ENCODE peak calls at places on chromosomes 4 and X, in four cellular contexts. One of them, this sample, is unnamed.

GRCh38 chr4:158042591-158043030 is 130.2 kb downstream of the GASK1B start:
- DNase-seq in neural crest cell: no peak
- DNase-seq in CD8-positive, alpha-beta memory T cell: no peak
- DNase-seq in NCI-H1105 treated with DMSO at 0.1 percent for 48 hours: no peak
- DNase-seq in this sample: no peak

GRCh38 chr4:145544998-145545397 is 63.3 kb downstream of the SMAD1 start:
- DNase-seq in CD8-positive, alpha-beta memory T cell: no peak
- DNase-seq in NCI-H1105 treated with DMSO at 0.1 percent for 48 hours: no peak
- DNase-seq in neural crest cell: no peak
- DNase-seq in this sample: no peak

GRCh38 chr4:94722748-94723147 is 35.0 kb upstream of the BMPR1B start:
- DNase-seq in neural crest cell: no peak
- DNase-seq in CD8-positive, alpha-beta memory T cell: no peak
- DNase-seq in NCI-H1105 treated with DMSO at 0.1 percent for 48 hours: peak; percentile 23
- DNase-seq in this sample: no peak

GRCh38 chr4:53116959-53117358 is 248.9 kb downstream of the SCFD2 start:
- DNase-seq in neural crest cell: no peak
- DNase-seq in NCI-H1105 treated with DMSO at 0.1 percent for 48 hours: no peak
- DNase-seq in CD8-positive, alpha-beta memory T cell: no peak
- DNase-seq in this sample: no peak

GRCh38 chr4:163166041-163166579 is 580 bp downstream of the NAF1 start:
- DNase-seq in CD8-positive, alpha-beta memory T cell: peak; percentile 66
- DNase-seq in neural crest cell: peak; percentile 37
- DNase-seq in NCI-H1105 treated with DMSO at 0.1 percent for 48 hours: peak; percentile 6
- DNase-seq in this sample: peak; percentile 40

GRCh38 chrX:154046262-154046771 is 26.6 kb upstream of the IRAK1 start:
- DNase-seq in neural crest cell: no peak
- DNase-seq in NCI-H1105 treated with DMSO at 0.1 percent for 48 hours: no peak
- DNase-seq in CD8-positive, alpha-beta memory T cell: no peak
- DNase-seq in this sample: no peak

GRCh38 chrX:155871934-155872333 is 9.2 kb upstream of the VAMP7 start:
- DNase-seq in neural crest cell: no peak
- DNase-seq in NCI-H1105 treated with DMSO at 0.1 percent for 48 hours: peak; percentile 18
- DNase-seq in CD8-positive, alpha-beta memory T cell: no peak
- DNase-seq in this sample: no peak

GRCh38 chr4:32858971-32859370 is 2138.8 kb downstream of the PCDH7 start:
- DNase-seq in neural crest cell: no peak
- DNase-seq in CD8-positive, alpha-beta memory T cell: no peak
- DNase-seq in NCI-H1105 treated with DMSO at 0.1 percent for 48 hours: no peak
- DNase-seq in this sample: peak; percentile 7

GRCh38 chr4:128287159-128287870 is at the start of gene PGRMC2:
- DNase-seq in neural crest cell: peak; percentile 2
- DNase-seq in NCI-H1105 treated with DMSO at 0.1 percent for 48 hours: no peak
- DNase-seq in CD8-positive, alpha-beta memory T cell: no peak
- DNase-seq in this sample: peak; percentile 65

GRCh38 chr4:141797966-141798365 is 161.6 kb downstream of the IL15 start:
- DNase-seq in NCI-H1105 treated with DMSO at 0.1 percent for 48 hours: no peak
- DNase-seq in neural crest cell: no peak
- DNase-seq in CD8-positive, alpha-beta memory T cell: no peak
- DNase-seq in this sample: no peak

GRCh38 chr4:140926672-140927071 is 170.5 kb upstream of the TBC1D9 start:
- DNase-seq in CD8-positive, alpha-beta memory T cell: no peak
- DNase-seq in neural crest cell: no peak
- DNase-seq in NCI-H1105 treated with DMSO at 0.1 percent for 48 hours: no peak
- DNase-seq in this sample: no peak

GRCh38 chr4:24794916-24795665 is at the start of gene SOD3:
- DNase-seq in CD8-positive, alpha-beta memory T cell: no peak
- DNase-seq in neural crest cell: peak; percentile 39
- DNase-seq in NCI-H1105 treated with DMSO at 0.1 percent for 48 hours: no peak
- DNase-seq in this sample: peak; percentile 55

GRCh38 chrX:4674028-4674782 is 960.8 kb upstream of the PRKX start:
- DNase-seq in CD8-positive, alpha-beta memory T cell: no peak
- DNase-seq in neural crest cell: no peak
- DNase-seq in NCI-H1105 treated with DMSO at 0.1 percent for 48 hours: no peak
- DNase-seq in this sample: no peak

GRCh38 chr4:151045907-151046306 is 30.8 kb upstream of the LRBA start:
- DNase-seq in CD8-positive, alpha-beta memory T cell: no peak
- DNase-seq in neural crest cell: no peak
- DNase-seq in NCI-H1105 treated with DMSO at 0.1 percent for 48 hours: peak; percentile 34
- DNase-seq in this sample: peak; percentile 82

GRCh38 chrX:82196866-82197265 is 995.0 kb downstream of the SH3BGRL start:
- DNase-seq in NCI-H1105 treated with DMSO at 0.1 percent for 48 hours: no peak
- DNase-seq in neural crest cell: no peak
- DNase-seq in CD8-positive, alpha-beta memory T cell: no peak
- DNase-seq in this sample: no peak

GRCh38 chrX:50618788-50619558 is 148.3 kb upstream of the DGKK start:
- DNase-seq in CD8-positive, alpha-beta memory T cell: no peak
- DNase-seq in neural crest cell: no peak
- DNase-seq in NCI-H1105 treated with DMSO at 0.1 percent for 48 hours: no peak
- DNase-seq in this sample: no peak

GRCh38 chr4:6516762-6517161 is 44.3 kb upstream of the PPP2R2C start:
- DNase-seq in neural crest cell: no peak
- DNase-seq in CD8-positive, alpha-beta memory T cell: no peak
- DNase-seq in NCI-H1105 treated with DMSO at 0.1 percent for 48 hours: no peak
- DNase-seq in this sample: no peak

GRCh38 chr4:28176942-28177341 is 1316.3 kb downstream of the STIM2 start:
- DNase-seq in neural crest cell: no peak
- DNase-seq in NCI-H1105 treated with DMSO at 0.1 percent for 48 hours: no peak
- DNase-seq in CD8-positive, alpha-beta memory T cell: no peak
- DNase-seq in this sample: no peak

GRCh38 chrX:10045327-10046000 is 78.3 kb downstream of the CLDN34 start:
- DNase-seq in neural crest cell: no peak
- DNase-seq in CD8-positive, alpha-beta memory T cell: no peak
- DNase-seq in NCI-H1105 treated with DMSO at 0.1 percent for 48 hours: no peak
- DNase-seq in this sample: no peak

This sample was measured in NCI-H146.